ENCODE peak calls at places on chromosomes 1 and 21, in eight cellular contexts. Y is astrocyte of the spinal cord, B is mammary epithelial cell, V is ovary, Z is HFFc6, A is A549, L is RWPE1, E is left ventricle myocardium inferior. C is an unnamed sample.

GRCh38 chr1:92484472-92485373 is 2.0 kb downstream of the GFI1 start:
- DNase-seq in L (no peak), E (no peak), A (no peak), V (no peak), B (peak), Y (no peak), Z (no peak), C (peak)

GRCh38 chr1:222979561-222979960 is 163.5 kb downstream of the TLR5 start:
- DNase-seq in Z (no peak), B (no peak), L (no peak), V (no peak), E (no peak), Y (no peak), A (no peak), C (no peak)

GRCh38 chr21:46322351-46323226 is 1.1 kb downstream of the C21orf58 start:
- DNase-seq in A (no peak), Y (peak), L (no peak), E (no peak), V (no peak), Z (peak), B (peak), C (peak)

GRCh38 chr1:81158592-81158991 is 642.1 kb upstream of the ADGRL2 start:
- DNase-seq in Z (peak), Y (no peak), B (no peak), L (no peak), V (peak), E (no peak), A (no peak), C (no peak)

GRCh38 chr1:15851251-15852035 is 3.9 kb downstream of the SPEN start:
- DNase-seq in E (no peak), B (no peak), A (no peak), V (no peak), Y (no peak), Z (no peak), L (no peak), C (no peak)

GRCh38 chr1:209926045-209926444 is 12.0 kb upstream of the SYT14 start:
- DNase-seq in B (peak), E (no peak), L (peak), Z (peak), A (no peak), V (no peak), Y (peak), C (no peak)

GRCh38 chr1:77219166-77219887 is at the start of gene PIGK:
- DNase-seq in B (peak), Y (peak), Z (peak), L (peak), V (peak), E (peak), A (peak), C (peak)

GRCh38 chr1:243293941-243294722 is 38.3 kb downstream of the SDCCAG8 start:
- DNase-seq in B (no peak), L (peak), Y (no peak), V (no peak), Z (no peak), E (no peak), A (no peak), C (peak)

GRCh38 chr1:168373869-168374268 is 93.2 kb downstream of the TBX19 start:
- DNase-seq in Z (no peak), Y (no peak), E (no peak), B (no peak), L (no peak), A (no peak), V (no peak), C (no peak)

GRCh38 chr1:206842851-206843250 is 22.6 kb upstream of the IL20 start:
- DNase-seq in B (peak), V (no peak), A (no peak), E (no peak), Y (no peak), Z (no peak), L (no peak), C (no peak)

GRCh38 chr1:37537378-37537777 is 16.7 kb downstream of the SNIP1 start:
- DNase-seq in A (no peak), E (no peak), Z (peak), V (no peak), Y (peak), L (peak), B (peak), C (no peak)

GRCh38 chr1:56194911-56195310 is 384.5 kb downstream of the PLPP3 start:
- DNase-seq in Y (peak), A (no peak), B (no peak), L (no peak), V (no peak), E (no peak), Z (no peak), C (no peak)

GRCh38 chr1:24112381-24113169 is 640 bp upstream of the MYOM3 start:
- DNase-seq in A (peak), L (peak), V (peak), B (peak), Z (peak), Y (peak), E (peak), C (peak)

GRCh38 chr1:204793259-204793658 is 77.4 kb upstream of the NFASC start:
- DNase-seq in L (no peak), E (no peak), V (no peak), B (no peak), Z (no peak), Y (no peak), A (no peak), C (no peak)

GRCh38 chr1:109392788-109393580 is 4.7 kb downstream of the SORT1 start:
- DNase-seq in V (peak), B (no peak), Y (peak), A (no peak), Z (peak), L (no peak), E (peak), C (no peak)

GRCh38 chr1:77583483-77583882 is 99.0 kb downstream of the ZZZ3 start:
- DNase-seq in Y (no peak), V (no peak), A (no peak), Z (no peak), B (no peak), L (no peak), E (no peak), C (no peak)

GRCh38 chr1:8176279-8176678 is 141.6 kb upstream of the SLC45A1 start:
- DNase-seq in L (no peak), V (no peak), A (no peak), B (no peak), E (no peak), Y (no peak), Z (no peak), C (no peak)

GRCh38 chr1:236394905-236395779 is 1.1 kb downstream of the EDARADD start:
- DNase-seq in Z (no peak), Y (no peak), A (no peak), E (peak), B (peak), L (peak), V (no peak), C (peak)

GRCh38 chr1:183592733-183593132 is 2.5 kb upstream of the NCF2 start:
- DNase-seq in Y (no peak), E (no peak), L (no peak), A (no peak), Z (no peak), V (no peak), B (no peak), C (no peak)

GRCh38 chr21:32248616-32249550 is 30.0 kb downstream of the MIS18A start:
- DNase-seq in V (no peak), B (no peak), E (no peak), L (no peak), Z (no peak), A (no peak), Y (no peak), C (no peak)

GRCh38 chr1:220787069-220787614 is 429 bp downstream of the MTARC1 start:
- DNase-seq in Z (no peak), Y (no peak), B (peak), L (peak), A (peak), E (no peak), V (no peak), C (no peak)

GRCh38 chr1:234373938-234374240 is 633 bp downstream of the COA6 start:
- DNase-seq in V (no peak), B (no peak), E (no peak), A (no peak), Z (no peak), Y (no peak), L (no peak), C (no peak)

GRCh38 chr1:223776075-223776814 is 63.9 kb downstream of the CAPN2 start:
- DNase-seq in B (peak), L (peak), Z (peak), Y (peak), V (no peak), A (no peak), E (no peak), C (no peak)

GRCh38 chr1:240737268-240737667 is 125.3 kb upstream of the GREM2 start:
- DNase-seq in Y (peak), A (no peak), L (no peak), V (no peak), B (no peak), Z (no peak), E (no peak), C (no peak)

GRCh38 chr1:221439008-221439733 is 302.7 kb downstream of the DUSP10 start:
- DNase-seq in B (peak), A (peak), Y (peak), E (no peak), V (no peak), L (peak), Z (peak), C (no peak)

GRCh38 chr1:220786337-220787068 is at the start of gene MTARC1:
- DNase-seq in L (peak), V (peak), Y (peak), B (no peak), Z (peak), A (peak), E (peak), C (peak)

DNA sequence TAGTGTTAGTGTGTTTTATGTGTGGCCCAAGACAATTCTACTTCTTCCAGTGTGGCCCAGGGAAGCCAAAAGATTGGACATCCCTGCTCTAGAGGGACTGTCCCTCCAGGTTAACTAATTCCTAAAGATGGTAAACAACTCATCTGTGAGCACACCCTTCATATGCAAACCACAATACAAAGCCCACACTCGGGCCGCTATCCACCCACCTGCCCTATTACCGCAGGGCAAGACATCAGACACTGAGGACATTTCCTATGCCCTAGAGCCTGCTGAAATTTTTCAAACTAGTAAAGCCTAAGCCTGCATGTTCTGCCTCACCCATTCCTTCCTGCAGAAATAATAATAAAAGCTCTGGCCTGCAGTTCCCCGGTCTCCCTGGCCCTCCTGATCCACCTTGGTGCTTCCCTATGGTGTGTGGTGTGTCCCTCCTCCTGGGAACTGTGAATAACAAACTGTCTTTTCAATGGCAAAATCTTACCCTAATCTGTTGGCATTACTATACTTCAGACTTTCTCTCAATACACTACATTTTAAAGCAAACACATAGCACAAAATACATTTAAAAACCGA is 39.3 kb upstream of the NTPCR start:
- DNase-seq in B (no peak), E (no peak), A (no peak), Z (no peak), V (no peak), L (no peak), Y (no peak), C (no peak)
- TF ChIP-seq CTCF in B (no peak), E (no peak), A (no peak), Z (no peak), V (no peak), L (no peak), Y (no peak), C (no peak)

DNA sequence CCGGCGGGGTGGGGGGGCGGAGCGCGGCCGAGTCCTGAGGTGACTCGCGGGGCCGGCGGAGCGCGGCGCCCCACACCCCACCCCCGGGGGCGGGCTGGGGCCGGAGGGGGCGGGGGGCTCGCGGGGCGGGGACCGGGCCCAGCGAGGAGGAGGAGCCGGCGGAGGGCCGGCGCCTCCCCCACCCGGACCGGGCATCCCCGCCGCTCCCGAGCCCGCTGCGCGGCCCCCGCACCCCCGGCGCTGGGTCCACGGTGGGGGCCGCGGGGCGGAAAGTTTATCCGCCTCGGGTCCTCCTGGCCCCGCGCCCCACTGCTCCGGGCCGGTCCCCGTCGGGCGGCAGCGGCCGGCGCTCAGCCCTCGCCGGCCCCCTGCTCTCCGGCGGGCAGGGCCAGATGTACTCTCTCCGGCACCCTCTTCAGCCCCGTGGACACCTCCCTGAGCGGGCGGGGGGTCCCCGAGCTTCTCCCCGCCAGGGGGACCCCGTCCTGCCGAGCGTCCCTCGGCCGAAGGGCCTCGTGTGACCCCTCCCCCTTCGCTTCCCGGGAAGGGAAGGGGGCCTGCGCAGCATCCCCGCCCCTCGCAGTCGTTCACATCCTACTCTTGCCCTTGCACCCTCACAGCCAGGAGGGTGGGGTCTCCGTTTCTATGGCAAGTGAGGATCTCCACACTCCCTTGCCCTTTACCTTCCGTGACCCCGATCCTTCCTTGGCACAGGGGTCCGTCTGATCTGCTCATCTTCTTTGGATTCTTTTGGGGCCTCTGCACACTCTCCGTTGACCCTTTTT is 659 bp downstream of the CAMTA1 start:
- DNase-seq in V (peak), A (peak), L (peak), B (peak), E (peak), Z (no peak), Y (peak), C (peak)
- TF ChIP-seq CTCF in V (no peak), A (no peak), L (no peak), B (no peak), E (peak), Z (peak), Y (peak), C (peak)

DNA sequence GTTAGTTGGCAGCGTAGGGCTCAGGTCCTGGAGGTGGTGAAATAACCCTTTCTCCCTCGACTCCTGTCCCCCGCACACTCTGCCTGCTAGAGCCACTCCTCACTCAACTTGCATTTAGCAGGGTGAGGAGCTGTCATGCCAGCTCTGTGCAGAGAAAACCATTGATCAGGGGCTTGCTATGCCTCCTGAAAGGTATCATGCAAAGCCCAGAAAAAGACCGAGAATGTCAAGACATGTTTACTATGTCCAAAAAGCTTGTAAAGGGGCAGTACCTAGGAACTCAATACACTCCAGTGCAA is 18.0 kb downstream of the ALDH4A1 start:
- DNase-seq in Y (no peak), L (no peak), B (no peak), A (no peak), V (no peak), Z (no peak), E (no peak), C (no peak)
- TF ChIP-seq CTCF in Y (no peak), L (peak), B (no peak), A (no peak), V (no peak), Z (peak), E (no peak), C (peak)

DNA sequence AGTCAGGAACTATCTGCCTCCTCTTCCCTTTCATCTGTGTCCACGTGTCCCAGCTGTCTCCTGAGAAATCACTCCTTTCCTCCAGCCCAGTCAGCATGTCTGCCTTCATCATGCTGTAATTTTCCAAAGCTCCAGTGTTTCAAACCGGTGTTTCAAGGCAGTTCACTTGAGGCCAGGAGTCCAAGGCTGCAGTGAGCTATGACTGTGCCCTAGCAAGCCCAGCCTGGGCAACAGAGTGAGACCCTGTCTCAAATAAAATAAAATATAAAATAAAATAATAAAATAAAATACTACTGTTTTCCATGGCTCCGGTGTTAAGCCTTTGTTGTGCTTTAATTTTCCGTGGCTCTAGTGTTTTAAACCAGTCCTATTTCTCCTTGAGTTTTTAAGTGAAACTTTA is 7.9 kb upstream of the SELENON start:
- DNase-seq in Z (no peak), V (no peak), A (no peak), L (no peak), B (no peak), E (no peak), Y (no peak), C (no peak)
- TF ChIP-seq CTCF in Z (no peak), V (no peak), A (no peak), L (no peak), B (no peak), E (no peak), Y (no peak), C (no peak)

GRCh38 chr1:116490588-116490987 is 80.2 kb downstream of the CD58 start:
- DNase-seq in E (no peak), A (no peak), V (no peak), Y (no peak), L (no peak), B (no peak), Z (no peak), C (no peak)
- TF ChIP-seq CTCF in E (no peak), A (no peak), V (no peak), Y (no peak), L (no peak), B (no peak), Z (no peak), C (no peak)

DNA sequence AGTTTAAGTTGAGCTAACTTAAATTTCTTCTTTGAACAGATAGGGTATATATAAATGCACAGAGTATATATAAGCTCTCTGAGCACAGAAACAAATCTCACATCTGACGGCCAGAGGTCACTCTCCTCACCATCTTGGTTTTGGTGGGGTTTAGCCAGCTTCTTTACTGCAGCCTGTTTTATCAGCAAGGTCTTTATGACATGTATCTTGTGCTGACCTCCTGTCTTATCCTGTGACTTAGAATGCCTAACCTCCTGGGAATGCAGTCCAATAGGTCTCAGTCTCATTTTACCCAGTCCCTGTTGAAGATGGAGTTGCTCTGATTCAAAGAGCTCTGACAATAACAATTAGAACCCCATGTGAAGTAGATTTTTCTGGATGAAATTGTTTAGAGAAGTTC is 1.6 kb upstream of the MOV10 start:
- DNase-seq in Y (no peak), B (no peak), E (no peak), V (no peak), A (no peak), Z (no peak), L (no peak), C (no peak)
- TF ChIP-seq CTCF in Y (no peak), B (no peak), E (no peak), V (no peak), A (no peak), Z (no peak), L (no peak), C (no peak)

DNA sequence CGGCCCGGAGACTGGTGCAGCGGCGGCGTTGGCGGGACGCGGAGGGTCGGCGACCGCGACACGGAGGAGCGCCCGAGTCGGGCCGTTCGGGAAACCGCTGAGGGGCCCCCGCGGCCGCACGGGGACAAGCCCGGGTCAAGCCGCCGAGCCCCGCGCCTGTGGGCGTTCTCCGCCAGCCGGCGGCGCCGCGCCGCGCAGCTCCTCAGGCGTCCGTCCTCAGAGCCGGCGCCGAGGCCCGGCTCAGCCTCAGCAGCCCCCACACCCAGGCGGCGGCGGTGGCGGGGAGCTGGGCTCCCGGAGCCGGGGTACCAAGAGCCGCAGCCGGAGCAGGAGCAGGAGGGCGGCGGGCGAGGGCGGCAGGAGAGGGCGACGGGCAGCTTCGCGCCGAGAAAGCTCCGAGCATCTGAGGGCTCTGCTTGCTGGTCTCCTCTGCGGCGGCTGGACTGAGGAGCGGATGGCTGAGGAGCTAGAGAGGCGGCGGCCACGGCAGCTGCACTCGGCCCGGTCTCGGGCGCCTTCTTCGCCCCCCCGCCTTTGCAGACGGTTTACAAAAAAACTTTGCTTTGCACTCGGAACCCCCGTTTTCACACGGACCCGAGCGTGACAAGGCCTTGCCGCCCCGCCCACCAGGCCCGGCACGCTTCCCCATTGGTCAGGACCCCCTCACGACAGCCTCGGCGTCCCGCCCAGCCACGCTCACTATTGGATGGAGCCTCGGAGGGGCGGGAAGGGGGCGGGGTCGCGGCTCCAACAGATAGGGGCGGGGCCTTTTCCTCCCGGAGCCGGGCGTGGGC is at the start of gene SLC30A1:
- DNase-seq in B (peak), Z (peak), A (peak), Y (peak), L (peak), E (peak), V (peak), C (peak)
- TF ChIP-seq CTCF in B (no peak), Z (no peak), A (no peak), Y (no peak), L (no peak), E (no peak), V (no peak), C (no peak)

GRCh38 chr1:226607268-226607660 is 58.7 kb downstream of the STUM start:
- DNase-seq in V (peak), B (no peak), Y (no peak), E (no peak), L (no peak), Z (no peak), A (no peak), C (no peak)
- TF ChIP-seq CTCF in V (no peak), B (no peak), Y (no peak), E (no peak), L (no peak), Z (no peak), A (no peak), C (no peak)

DNA sequence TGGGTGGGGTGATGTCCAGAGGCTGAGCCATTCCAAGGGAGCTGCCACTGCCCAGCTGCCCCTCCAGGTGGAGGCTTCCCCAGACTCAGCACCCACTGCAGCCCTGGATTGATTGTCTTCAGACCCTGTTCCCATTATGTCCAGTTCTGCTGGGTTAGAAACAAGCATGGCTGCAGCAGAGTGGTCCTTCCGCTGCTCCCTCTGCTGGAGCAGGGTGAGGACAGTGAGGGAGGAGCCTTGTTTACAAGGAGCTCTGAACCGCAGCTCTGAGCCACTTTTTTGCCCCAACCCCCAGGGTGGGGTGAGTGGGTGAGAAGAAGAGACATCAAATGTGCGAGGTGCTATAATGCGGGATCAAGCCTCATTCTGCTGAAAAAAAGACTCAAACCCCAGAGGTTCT is 2.3 kb downstream of the TNNT2 start:
- DNase-seq in Z (no peak), E (no peak), A (no peak), V (no peak), Y (no peak), B (no peak), L (no peak), C (no peak)
- TF ChIP-seq CTCF in Z (peak), E (peak), A (no peak), V (no peak), Y (peak), B (peak), L (no peak), C (no peak)